ENCODE peak calls at places on chromosomes 2 and 18, in five cellular contexts. One of them, this sample, is unnamed.

GRCh38 chr2:189129971-189130370 is 49.6 kb downstream of the COL5A2 start:
- DNase-seq in EH: peak; percentile 96
- DNase-seq in HFF-Myc: no peak
- DNase-seq in Peyer's patch: no peak
- DNase-seq in thoracic aorta: no peak
- DNase-seq in this sample: peak; percentile 91

GRCh38 chr2:54599914-54600313 is 123.5 kb upstream of the EML6 start:
- DNase-seq in HFF-Myc: peak; percentile 40
- DNase-seq in EH: no peak
- DNase-seq in thoracic aorta: no peak
- DNase-seq in Peyer's patch: peak; percentile 66
- DNase-seq in this sample: no peak

GRCh38 chr18:75915941-75916640 is 488.6 kb upstream of the SMIM21 start:
- DNase-seq in Peyer's patch: no peak
- DNase-seq in HFF-Myc: no peak
- DNase-seq in thoracic aorta: no peak
- DNase-seq in EH: no peak
- DNase-seq in this sample: no peak

GRCh38 chr2:30688956-30689401 is 118.3 kb downstream of the CAPN13 start:
- DNase-seq in HFF-Myc: no peak
- DNase-seq in EH: no peak
- DNase-seq in thoracic aorta: no peak
- DNase-seq in Peyer's patch: no peak
- DNase-seq in this sample: no peak

GRCh38 chr2:161681043-161681442 is 56.8 kb downstream of the SLC4A10 start:
- DNase-seq in Peyer's patch: no peak
- DNase-seq in EH: peak; percentile 1
- DNase-seq in HFF-Myc: peak; percentile 1
- DNase-seq in thoracic aorta: no peak
- DNase-seq in this sample: no peak

GRCh38 chr18:58660915-58661314 is 10.3 kb upstream of the MALT1 start:
- DNase-seq in thoracic aorta: no peak
- DNase-seq in EH: no peak
- DNase-seq in Peyer's patch: no peak
- DNase-seq in HFF-Myc: no peak
- DNase-seq in this sample: no peak

GRCh38 chr2:861655-862355 is 88.8 kb upstream of the SNTG2 start:
- DNase-seq in HFF-Myc: no peak
- DNase-seq in thoracic aorta: no peak
- DNase-seq in EH: no peak
- DNase-seq in Peyer's patch: no peak
- DNase-seq in this sample: no peak

GRCh38 chr2:218026676-218027425 is 24.1 kb upstream of the TNS1 start:
- DNase-seq in thoracic aorta: no peak
- DNase-seq in HFF-Myc: no peak
- DNase-seq in EH: no peak
- DNase-seq in Peyer's patch: peak; percentile 37
- DNase-seq in this sample: no peak

GRCh38 chr2:23756593-23757292 is 170.2 kb downstream of the ATAD2B start:
- DNase-seq in HFF-Myc: no peak
- DNase-seq in thoracic aorta: no peak
- DNase-seq in EH: no peak
- DNase-seq in Peyer's patch: no peak
- DNase-seq in this sample: no peak

GRCh38 chr2:38751043-38751846 is at the start of gene SRSF7:
- DNase-seq in EH: peak; percentile 98
- DNase-seq in Peyer's patch: peak; percentile 99
- DNase-seq in thoracic aorta: peak; percentile 96
- DNase-seq in HFF-Myc: peak; percentile 99
- DNase-seq in this sample: peak; percentile 99

GRCh38 chr18:10020176-10020575 is 106.4 kb downstream of the VAPA start:
- DNase-seq in EH: peak; percentile 54
- DNase-seq in HFF-Myc: no peak
- DNase-seq in thoracic aorta: no peak
- DNase-seq in Peyer's patch: no peak
- DNase-seq in this sample: no peak

GRCh38 chr18:61531182-61531581 is 198.0 kb downstream of the CDH20 start:
- DNase-seq in Peyer's patch: no peak
- DNase-seq in EH: no peak
- DNase-seq in thoracic aorta: no peak
- DNase-seq in HFF-Myc: no peak
- DNase-seq in this sample: no peak

GRCh38 chr18:58897994-58898393 is 33.3 kb downstream of the ZNF532 start:
- DNase-seq in HFF-Myc: no peak
- DNase-seq in Peyer's patch: no peak
- DNase-seq in thoracic aorta: no peak
- DNase-seq in EH: no peak
- DNase-seq in this sample: no peak

GRCh38 chr2:134718095-134718955 is 475 bp downstream of the TMEM163 start:
- DNase-seq in EH: no peak
- DNase-seq in thoracic aorta: no peak
- DNase-seq in HFF-Myc: no peak
- DNase-seq in Peyer's patch: peak; percentile 54
- DNase-seq in this sample: no peak

GRCh38 chr2:236166157-236166780 is 1.9 kb downstream of the GBX2 start:
- DNase-seq in EH: peak; percentile 64
- DNase-seq in HFF-Myc: no peak
- DNase-seq in Peyer's patch: no peak
- DNase-seq in thoracic aorta: no peak
- DNase-seq in this sample: no peak

GRCh38 chr2:121019073-121019472 is 265.9 kb downstream of the TFCP2L1 start:
- DNase-seq in HFF-Myc: no peak
- DNase-seq in Peyer's patch: no peak
- DNase-seq in EH: no peak
- DNase-seq in thoracic aorta: no peak
- DNase-seq in this sample: peak; percentile 8

GRCh38 chr2:237205551-237205950 is 119.9 kb downstream of the COPS8 start:
- DNase-seq in thoracic aorta: no peak
- DNase-seq in HFF-Myc: no peak
- DNase-seq in Peyer's patch: no peak
- DNase-seq in EH: no peak
- DNase-seq in this sample: no peak

GRCh38 chr2:8623576-8623957 is 58.3 kb upstream of the ID2 start:
- DNase-seq in Peyer's patch: no peak
- DNase-seq in EH: no peak
- DNase-seq in thoracic aorta: no peak
- DNase-seq in HFF-Myc: no peak
- DNase-seq in this sample: no peak

GRCh38 chr2:141384676-141385075 is 746.1 kb downstream of the LRP1B start:
- DNase-seq in thoracic aorta: no peak
- DNase-seq in Peyer's patch: no peak
- DNase-seq in EH: peak; percentile 37
- DNase-seq in HFF-Myc: no peak
- DNase-seq in this sample: peak; percentile 57

GRCh38 chr2:63741884-63742583 is 99.7 kb upstream of the UGP2 start:
- DNase-seq in HFF-Myc: no peak
- DNase-seq in EH: peak; percentile 76
- DNase-seq in thoracic aorta: no peak
- DNase-seq in Peyer's patch: no peak
- DNase-seq in this sample: peak; percentile 45

GRCh38 chr18:58405107-58405898 is 223.6 kb downstream of the ALPK2 start:
- DNase-seq in Peyer's patch: no peak
- DNase-seq in EH: no peak
- DNase-seq in HFF-Myc: no peak
- DNase-seq in thoracic aorta: no peak
- DNase-seq in this sample: no peak

GRCh38 chr2:54454922-54455583 is 1.1 kb upstream of the SPTBN1 start:
- DNase-seq in thoracic aorta: no peak
- DNase-seq in Peyer's patch: no peak
- DNase-seq in EH: no peak
- DNase-seq in HFF-Myc: no peak
- DNase-seq in this sample: no peak

GRCh38 chr2:215447673-215448081 is 11.8 kb upstream of the FN1 start:
- DNase-seq in Peyer's patch: no peak
- DNase-seq in thoracic aorta: no peak
- DNase-seq in HFF-Myc: no peak
- DNase-seq in EH: no peak
- DNase-seq in this sample: no peak

GRCh38 chr2:174951746-174952145 is 53.4 kb downstream of the CHN1 start:
- DNase-seq in thoracic aorta: no peak
- DNase-seq in Peyer's patch: no peak
- DNase-seq in HFF-Myc: peak; percentile 81
- DNase-seq in EH: peak; percentile 93
- DNase-seq in this sample: peak; percentile 87

GRCh38 chr2:167900435-167900834 is 347.0 kb downstream of the STK39 start:
- DNase-seq in EH: no peak
- DNase-seq in thoracic aorta: no peak
- DNase-seq in Peyer's patch: no peak
- DNase-seq in HFF-Myc: no peak
- DNase-seq in this sample: no peak

GRCh38 chr2:64157792-64158191 is 13.6 kb upstream of the PELI1 start:
- DNase-seq in EH: peak; percentile 25
- DNase-seq in Peyer's patch: no peak
- DNase-seq in thoracic aorta: no peak
- DNase-seq in HFF-Myc: no peak
- DNase-seq in this sample: peak; percentile 22

GRCh38 chr18:78538669-78539440 is 440.8 kb upstream of the SALL3 start:
- DNase-seq in Peyer's patch: peak; percentile 18
- DNase-seq in EH: no peak
- DNase-seq in thoracic aorta: no peak
- DNase-seq in HFF-Myc: no peak
- DNase-seq in this sample: no peak

GRCh38 chr18:79917351-79918088 is 33.9 kb downstream of the SLC66A2 start:
- DNase-seq in HFF-Myc: no peak
- DNase-seq in thoracic aorta: no peak
- DNase-seq in EH: no peak
- DNase-seq in Peyer's patch: no peak
- DNase-seq in this sample: no peak

GRCh38 chr2:223884399-223884798 is 47.0 kb upstream of the AP1S3 start:
- DNase-seq in thoracic aorta: no peak
- DNase-seq in HFF-Myc: no peak
- DNase-seq in Peyer's patch: no peak
- DNase-seq in EH: peak; percentile 72
- DNase-seq in this sample: peak; percentile 76

GRCh38 chr2:191625016-191625415 is 52.9 kb upstream of the NABP1 start:
- DNase-seq in thoracic aorta: no peak
- DNase-seq in HFF-Myc: no peak
- DNase-seq in EH: peak; percentile 56
- DNase-seq in Peyer's patch: no peak
- DNase-seq in this sample: no peak

GRCh38 chr2:130372055-130372832 is 16.4 kb downstream of the PTPN18 start:
- DNase-seq in EH: peak; percentile 87
- DNase-seq in HFF-Myc: peak; percentile 59
- DNase-seq in Peyer's patch: peak; percentile 95
- DNase-seq in thoracic aorta: peak; percentile 54
- DNase-seq in this sample: peak; percentile 69

GRCh38 chr2:109455731-109456691 is 157.8 kb downstream of the SEPTIN10 start:
- DNase-seq in EH: no peak
- DNase-seq in thoracic aorta: no peak
- DNase-seq in HFF-Myc: no peak
- DNase-seq in Peyer's patch: peak; percentile 27
- DNase-seq in this sample: no peak

GRCh38 chr2:156396126-156396525 is 40.1 kb upstream of the GPD2 start:
- DNase-seq in Peyer's patch: no peak
- DNase-seq in EH: no peak
- DNase-seq in thoracic aorta: no peak
- DNase-seq in HFF-Myc: no peak
- DNase-seq in this sample: no peak

This sample was measured in IMR-90.